ENCODE peak calls at places on chromosomes 2 and 18, in ten cellular contexts. Y is activated CD4-positive, alpha-beta T cell treated with anti-CD3 and anti-CD28 coated beads, Interleukin-2, amount 50 U/mL, for 24 hours; F is T-helper 17 cell; J is HFF-Myc; E is iPS-NIHi11; U is spleen; N is H54; L is heart right ventricle; K is Peyer's patch; R is brain microvascular endothelial cell. I is an unnamed sample.

GRCh38 chr18:55114856-55115255 is 155.6 kb upstream of the CCDC68 start:
- DNase-seq in Y (no peak), F (no peak), J (no peak), E (no peak), U (no peak), N (no peak), L (no peak), K (no peak), R (no peak), I (no peak)

GRCh38 chr2:64797881-64798590 is 144.3 kb upstream of the SERTAD2 start:
- DNase-seq in Y (no peak), F (no peak), J (peak), E (peak), U (no peak), N (no peak), L (no peak), K (no peak), R (no peak), I (peak)

GRCh38 chr18:37274309-37274987 is 291.1 kb downstream of the CELF4 start:
- DNase-seq in Y (no peak), F (no peak), J (no peak), E (no peak), U (no peak), N (no peak), L (no peak), K (no peak), R (no peak), I (no peak)

GRCh38 chr2:237427807-237428506 is 14.0 kb upstream of the COL6A3 start:
- DNase-seq in Y (no peak), F (no peak), J (no peak), E (no peak), U (no peak), N (no peak), L (no peak), K (no peak), R (no peak), I (no peak)

GRCh38 chr2:142930835-142931398 is 53.5 kb downstream of the KYNU start:
- DNase-seq in Y (no peak), F (no peak), J (no peak), E (no peak), U (no peak), N (no peak), L (no peak), K (no peak), R (no peak), I (no peak)

GRCh38 chr2:143847257-143847656 is 672.7 kb downstream of the ZEB2 start:
- DNase-seq in Y (no peak), F (no peak), J (no peak), E (no peak), U (no peak), N (no peak), L (no peak), K (no peak), R (no peak), I (no peak)

GRCh38 chr18:48920408-48921038 is 30.2 kb downstream of the SMAD7 start:
- DNase-seq in Y (no peak), F (no peak), J (no peak), E (no peak), U (no peak), N (no peak), L (no peak), K (peak), R (no peak), I (no peak)

GRCh38 chr2:217325251-217325650 is 465.4 kb upstream of the TNP1 start:
- DNase-seq in Y (no peak), F (no peak), J (no peak), E (no peak), U (no peak), N (no peak), L (no peak), K (no peak), R (no peak), I (peak)

GRCh38 chr2:110858135-110858737 is 125.9 kb downstream of the ACOXL start:
- DNase-seq in Y (no peak), F (no peak), J (no peak), E (no peak), U (no peak), N (no peak), L (no peak), K (peak), R (no peak), I (no peak)